ENCODE peak calls at places on chromosomes 13 and 19, in nine cellular contexts. R is A549, V is esophagus squamous epithelium, E is ovary, S is AG04450, X is HCT116, N is PC-9, J is right lobe of liver, A is cardiac muscle cell. G is an unnamed sample.

GRCh38 chr19:34994643-34995471 is 5.3 kb upstream of the GRAMD1A start:
- DNase-seq in R (peak), V (no peak), E (peak), S (no peak), X (no peak), N (peak), J (peak), A (no peak), G (no peak)

GRCh38 chr13:47038196-47038595 is 141.3 kb upstream of the HTR2A start:
- DNase-seq in R (no peak), V (no peak), E (no peak), S (no peak), X (no peak), N (no peak), J (no peak), A (no peak), G (no peak)

GRCh38 chr19:43306097-43306496 is 36.8 kb upstream of the PSG9 start:
- DNase-seq in R (no peak), V (no peak), E (no peak), S (no peak), X (no peak), N (peak), J (no peak), A (no peak), G (no peak)

GRCh38 chr19:48963371-48964204 is 1.5 kb upstream of the FTL start:
- DNase-seq in R (peak), V (no peak), E (peak), S (no peak), X (no peak), N (peak), J (peak), A (peak), G (peak)

GRCh38 chr13:35228536-35228935 is 248.0 kb downstream of the MAB21L1 start:
- DNase-seq in R (no peak), V (no peak), E (no peak), S (no peak), X (no peak), N (no peak), J (no peak), A (no peak), G (no peak)

GRCh38 chr19:38317104-38317612 is 1.4 kb upstream of the YIF1B start:
- DNase-seq in R (no peak), V (no peak), E (no peak), S (no peak), X (no peak), N (no peak), J (no peak), A (no peak), G (no peak)

GRCh38 chr19:34430738-34431625 is 2.8 kb downstream of the UBA2 start:
- DNase-seq in R (peak), V (no peak), E (no peak), S (no peak), X (peak), N (peak), J (no peak), A (peak), G (peak)

GRCh38 chr13:28684257-28684656 is 25.3 kb downstream of the POMP start:
- DNase-seq in R (no peak), V (no peak), E (no peak), S (no peak), X (no peak), N (no peak), J (no peak), A (no peak), G (no peak)

GRCh38 chr19:488505-489417 is 7.5 kb upstream of the MADCAM1 start:
- DNase-seq in R (peak), V (peak), E (peak), S (peak), X (peak), N (peak), J (peak), A (peak), G (peak)

GRCh38 chr19:45569619-45570421 is 14.8 kb downstream of the OPA3 start:
- DNase-seq in R (peak), V (no peak), E (no peak), S (no peak), X (peak), N (peak), J (peak), A (peak), G (peak)

GRCh38 chr19:41330476-41330875 is 20.5 kb downstream of the CCDC97 start:
- DNase-seq in R (no peak), V (no peak), E (no peak), S (no peak), X (no peak), N (no peak), J (no peak), A (no peak), G (no peak)

GRCh38 chr19:9586764-9587163 is 2.5 kb upstream of the ZNF121 start:
- DNase-seq in R (no peak), V (no peak), E (peak), S (peak), X (peak), N (peak), J (peak), A (peak), G (peak)

GRCh38 chr13:66859934-66860867 is 369.9 kb downstream of the PCDH9 start:
- DNase-seq in R (no peak), V (no peak), E (no peak), S (no peak), X (no peak), N (no peak), J (no peak), A (no peak), G (no peak)

GRCh38 chr19:29672319-29672932 is 7.2 kb downstream of the PLEKHF1 start:
- DNase-seq in R (no peak), V (no peak), E (no peak), S (no peak), X (no peak), N (no peak), J (no peak), A (no peak), G (no peak)

GRCh38 chr13:39692650-39693438 is 37.4 kb downstream of the COG6 start:
- DNase-seq in R (no peak), V (no peak), E (no peak), S (no peak), X (no peak), N (no peak), J (no peak), A (no peak), G (no peak)

GRCh38 chr19:56837492-56837891 is 3.0 kb downstream of the PEG3 start:
- DNase-seq in R (no peak), V (no peak), E (peak), S (no peak), X (no peak), N (no peak), J (peak), A (peak), G (no peak)

GRCh38 chr13:33017410-33017929 is 1.2 kb downstream of the KL start:
- DNase-seq in R (peak), V (no peak), E (no peak), S (no peak), X (no peak), N (no peak), J (peak), A (peak), G (no peak)

GRCh38 chr13:40966298-40966697 is 52.8 kb downstream of the ELF1 start:
- DNase-seq in R (no peak), V (no peak), E (no peak), S (no peak), X (no peak), N (no peak), J (no peak), A (no peak), G (no peak)

GRCh38 chr19:33767898-33768413 is 28.7 kb upstream of the KCTD15 start:
- DNase-seq in R (no peak), V (no peak), E (no peak), S (no peak), X (no peak), N (no peak), J (no peak), A (peak), G (no peak)

GRCh38 chr13:70339738-70340137 is 231.5 kb upstream of the KLHL1 start:
- DNase-seq in R (no peak), V (no peak), E (no peak), S (no peak), X (peak), N (no peak), J (no peak), A (no peak), G (no peak)

GRCh38 chr13:61136101-61136500 is 279.5 kb downstream of the PCDH20 start:
- DNase-seq in R (no peak), V (no peak), E (no peak), S (no peak), X (no peak), N (no peak), J (no peak), A (peak), G (no peak)

GRCh38 chr13:46654956-46655726 is 102.2 kb downstream of the LRCH1 start:
- DNase-seq in R (no peak), V (no peak), E (no peak), S (no peak), X (no peak), N (no peak), J (no peak), A (peak), G (no peak)

GRCh38 chr19:11963566-11964355 is 1.1 kb upstream of the ZNF763 start:
- DNase-seq in R (no peak), V (no peak), E (peak), S (no peak), X (no peak), N (no peak), J (peak), A (peak), G (peak)

GRCh38 chr13:76991432-76991795 is 467 bp upstream of the CLN5 start:
- DNase-seq in R (no peak), V (peak), E (no peak), S (no peak), X (no peak), N (no peak), J (no peak), A (no peak), G (no peak)

GRCh38 chr13:111011899-111012298 is 97.0 kb upstream of the ANKRD10 start:
- DNase-seq in R (no peak), V (no peak), E (no peak), S (no peak), X (no peak), N (no peak), J (no peak), A (no peak), G (no peak)

GRCh38 chr19:18477974-18478373 is 40.0 kb upstream of the ISYNA1 start:
- DNase-seq in R (no peak), V (no peak), E (no peak), S (no peak), X (no peak), N (no peak), J (no peak), A (no peak), G (no peak)
- H3K27ac ChIP-seq in R (peak), V (peak), E (no peak), S (no peak), X (no peak), N (peak), J (peak), A (no peak), G (peak)

GRCh38 chr13:104318121-104318520 is 1251.9 kb upstream of the SLC10A2 start:
- DNase-seq in R (no peak), V (no peak), E (no peak), S (no peak), X (peak), N (no peak), J (no peak), A (peak), G (no peak)
- TF ChIP-seq CTCF in R (no peak), V (no peak), E (no peak), S (peak), X (peak), N (peak), J (no peak), A (peak), G (peak)

GRCh38 chr13:112562786-112563383 is 25.1 kb downstream of the TUBGCP3 start:
- DNase-seq in R (no peak), V (no peak), E (no peak), S (no peak), X (no peak), N (no peak), J (peak), A (no peak), G (no peak)

GRCh38 chr13:112558696-112559418 is 29.1 kb downstream of the TUBGCP3 start:
- DNase-seq in R (no peak), V (no peak), E (no peak), S (no peak), X (no peak), N (no peak), J (no peak), A (no peak), G (no peak)

GRCh38 chr13:112562254-112562653 is 25.7 kb downstream of the TUBGCP3 start:
- DNase-seq in R (no peak), V (no peak), E (no peak), S (no peak), X (no peak), N (no peak), J (no peak), A (no peak), G (no peak)

GRCh38 chr13:112556600-112556999 is 31.4 kb downstream of the TUBGCP3 start:
- DNase-seq in R (no peak), V (no peak), E (no peak), S (no peak), X (no peak), N (no peak), J (no peak), A (no peak), G (no peak)

GRCh38 chr13:112561478-112561877 is 26.5 kb downstream of the TUBGCP3 start:
- DNase-seq in R (no peak), V (no peak), E (no peak), S (no peak), X (no peak), N (no peak), J (no peak), A (no peak), G (no peak)
- H3K27ac ChIP-seq in R (no peak), V (no peak), E (no peak), S (no peak), X (no peak), N (no peak), J (no peak), A (no peak), G (no peak)

GRCh38 chr19:51926426-51926783 is 867 bp upstream of the ZNF613 start:
- DNase-seq in R (no peak), V (no peak), E (no peak), S (no peak), X (no peak), N (no peak), J (no peak), A (no peak), G (no peak)

GRCh38 chr19:51927859-51928258 is 587 bp downstream of the ZNF613 start:
- DNase-seq in R (no peak), V (no peak), E (no peak), S (no peak), X (no peak), N (no peak), J (no peak), A (no peak), G (no peak)

GRCh38 chr19:51926784-51927741 is at the start of gene ZNF613:
- DNase-seq in R (peak), V (peak), E (peak), S (peak), X (peak), N (peak), J (peak), A (peak), G (peak)

GRCh38 chr19:51931921-51932320 is 4.6 kb downstream of the ZNF613 start:
- DNase-seq in R (no peak), V (no peak), E (no peak), S (no peak), X (no peak), N (peak), J (no peak), A (no peak), G (no peak)
- TF ChIP-seq CTCF in R (no peak), V (no peak), E (no peak), S (no peak), X (no peak), N (no peak), J (no peak), A (no peak), G (no peak)

DNA sequence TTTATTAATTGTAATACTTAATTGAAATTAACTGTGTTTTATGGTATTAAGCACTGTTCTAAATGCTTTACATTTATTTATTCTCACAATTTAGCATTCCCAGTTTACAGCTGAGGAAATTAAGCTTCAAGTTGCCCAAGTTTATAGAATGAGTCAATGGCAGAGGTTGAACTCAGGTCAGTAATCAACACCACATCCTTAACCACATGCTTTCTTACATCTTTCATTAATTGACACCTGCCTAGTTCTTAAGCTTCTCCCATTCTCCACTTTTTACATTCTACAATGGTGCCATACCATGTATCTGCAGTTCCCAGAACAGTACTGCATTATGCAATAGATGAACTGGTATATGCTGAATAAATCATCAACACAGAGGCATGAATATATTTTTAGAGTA is 11.7 kb upstream of the RBM26 start:
- DNase-seq in R (no peak), V (no peak), E (no peak), S (no peak), X (no peak), N (no peak), J (no peak), A (no peak), G (no peak)
- H3K27ac ChIP-seq in R (no peak), V (no peak), E (no peak), S (no peak), X (no peak), N (no peak), J (no peak), A (no peak), G (no peak)

G was measured in RWPE1.